ENCODE peak calls at places on chromosomes 2 and 18, in eight cellular contexts. C, A, P, Z, T, K, N and W are unnamed samples.

GRCh38 chr2:196957881-196958525 is 31.5 kb upstream of the PGAP1 start:
- DNase-seq in Z (no peak), A (no peak), P (no peak), N (no peak), T (no peak), K (no peak), C (no peak), W (no peak)

GRCh38 chr2:144049137-144049536 is 470.8 kb downstream of the ZEB2 start:
- DNase-seq in Z (no peak), K (no peak), P (no peak), N (no peak), T (no peak), C (no peak), A (no peak), W (no peak)

GRCh38 chr2:58834404-58834803 is 593.3 kb upstream of the FANCL start:
- DNase-seq in T (no peak), K (peak), Z (no peak), A (peak), P (no peak), C (peak), N (peak), W (no peak)

GRCh38 chr2:204177977-204178522 is 241.5 kb downstream of the ICOS start:
- DNase-seq in P (no peak), T (peak), A (peak), C (peak), N (peak), K (peak), Z (peak), W (no peak)

GRCh38 chr2:138445227-138445626 is 56.3 kb upstream of the SPOPL start:
- DNase-seq in N (no peak), K (no peak), T (no peak), P (no peak), A (no peak), Z (no peak), C (no peak), W (no peak)

GRCh38 chr2:152432206-152432653 is 97.3 kb downstream of the FMNL2 start:
- DNase-seq in K (no peak), T (peak), A (no peak), P (no peak), C (peak), Z (no peak), N (no peak), W (no peak)

GRCh38 chr2:237702439-237703397 is 75.3 kb downstream of the LRRFIP1 start:
- DNase-seq in N (no peak), T (no peak), C (peak), A (peak), Z (peak), K (no peak), P (no peak), W (no peak)

GRCh38 chr2:160269365-160269764 is 69.3 kb upstream of the ITGB6 start:
- DNase-seq in Z (no peak), P (no peak), A (peak), K (no peak), N (no peak), T (no peak), C (no peak), W (no peak)

GRCh38 chr2:38692636-38693318 is 26.9 kb downstream of the GALM start:
- DNase-seq in Z (no peak), C (no peak), A (no peak), K (no peak), N (no peak), P (no peak), T (no peak), W (no peak)

GRCh38 chr18:11114653-11115052 is 34.7 kb downstream of the PIEZO2 start:
- DNase-seq in Z (no peak), N (no peak), C (no peak), A (no peak), K (no peak), T (no peak), P (no peak), W (no peak)

GRCh38 chr2:18247282-18248110 is 313.0 kb downstream of the RDH14 start:
- DNase-seq in C (no peak), A (no peak), Z (no peak), K (no peak), N (no peak), T (no peak), P (no peak), W (no peak)

GRCh38 chr2:24317491-24317920 is 42.8 kb downstream of the ITSN2 start:
- DNase-seq in T (no peak), C (no peak), N (no peak), P (no peak), A (no peak), K (no peak), Z (no peak), W (no peak)

GRCh38 chr2:172856561-172856960 is 120.9 kb downstream of the RAPGEF4 start:
- DNase-seq in N (no peak), P (no peak), Z (no peak), A (no peak), T (no peak), K (no peak), C (no peak), W (no peak)

GRCh38 chr2:103165836-103166235 is 404.0 kb downstream of the TMEM182 start:
- DNase-seq in C (no peak), N (no peak), Z (no peak), A (no peak), K (no peak), T (no peak), P (no peak), W (no peak)

GRCh38 chr2:201886504-201886903 is 80.2 kb downstream of the CDK15 start:
- DNase-seq in T (no peak), C (peak), K (no peak), A (no peak), Z (no peak), N (no peak), P (no peak), W (no peak)

GRCh38 chr2:236177604-236177966 is 9.4 kb upstream of the GBX2 start:
- DNase-seq in P (no peak), C (peak), A (peak), N (peak), K (peak), T (peak), Z (no peak), W (no peak)

GRCh38 chr2:75053484-75054112 is 95.2 kb downstream of the POLE4 start:
- DNase-seq in C (peak), T (peak), P (no peak), Z (peak), N (peak), K (peak), A (peak), W (peak)

GRCh38 chr2:224723606-224724217 is 7.5 kb upstream of the CCDC195 start:
- DNase-seq in P (no peak), A (no peak), C (peak), Z (no peak), T (no peak), N (no peak), K (no peak), W (no peak)

GRCh38 chr2:37918742-37919186 is 6.3 kb upstream of the RMDN2 start:
- DNase-seq in C (no peak), Z (no peak), P (no peak), T (no peak), N (no peak), A (no peak), K (no peak), W (no peak)

GRCh38 chr2:203450571-203450970 is 84.5 kb downstream of the RAPH1 start:
- DNase-seq in C (no peak), P (no peak), A (no peak), N (no peak), T (no peak), Z (no peak), K (no peak), W (no peak)

GRCh38 chr2:239927424-239927981 is 97.6 kb downstream of the NDUFA10 start:
- DNase-seq in N (no peak), K (no peak), Z (peak), A (no peak), C (peak), P (no peak), T (peak), W (no peak)

GRCh38 chr18:31100598-31101147 is 1.5 kb downstream of the DSC2 start:
- DNase-seq in Z (no peak), N (no peak), C (no peak), T (peak), A (peak), K (peak), P (no peak), W (no peak)

GRCh38 chr18:31102020-31102684 is at the start of gene DSC2:
- DNase-seq in P (no peak), C (no peak), T (peak), Z (no peak), K (peak), N (peak), A (peak), W (peak)

GRCh38 chr18:31099490-31100230 is 2.6 kb downstream of the DSC2 start:
- DNase-seq in T (no peak), Z (no peak), N (no peak), A (peak), K (no peak), P (no peak), C (no peak), W (no peak)

GRCh38 chr18:31102941-31103340 is 720 bp upstream of the DSC2 start:
- DNase-seq in Z (no peak), T (no peak), K (no peak), C (no peak), P (no peak), N (no peak), A (no peak), W (no peak)

GRCh38 chr18:31101148-31102019 is 837 bp downstream of the DSC2 start:
- DNase-seq in N (peak), K (peak), Z (no peak), P (no peak), T (peak), C (no peak), A (peak), W (peak)
- TF ChIP-seq CTCF in N (peak), K (peak), Z (no peak), P (no peak), T (peak), C (no peak), A (no peak), W (no peak)

GRCh38 chr18:59219672-59220163 is at the start of gene GRP:
- DNase-seq in T (peak), P (no peak), N (no peak), C (no peak), Z (no peak), A (peak), K (no peak), W (peak)

GRCh38 chr18:59218018-59218417 is 1.9 kb upstream of the GRP start:
- DNase-seq in C (no peak), A (no peak), N (no peak), P (no peak), K (no peak), T (no peak), Z (no peak), W (no peak)

GRCh38 chr18:59220784-59221765 is 1.1 kb downstream of the GRP start:
- DNase-seq in T (peak), C (no peak), A (peak), P (no peak), K (peak), N (peak), Z (no peak), W (peak)

GRCh38 chr18:59220164-59220783 is 316 bp downstream of the GRP start:
- DNase-seq in Z (no peak), C (no peak), N (no peak), T (peak), A (peak), K (peak), P (no peak), W (peak)

DNA sequence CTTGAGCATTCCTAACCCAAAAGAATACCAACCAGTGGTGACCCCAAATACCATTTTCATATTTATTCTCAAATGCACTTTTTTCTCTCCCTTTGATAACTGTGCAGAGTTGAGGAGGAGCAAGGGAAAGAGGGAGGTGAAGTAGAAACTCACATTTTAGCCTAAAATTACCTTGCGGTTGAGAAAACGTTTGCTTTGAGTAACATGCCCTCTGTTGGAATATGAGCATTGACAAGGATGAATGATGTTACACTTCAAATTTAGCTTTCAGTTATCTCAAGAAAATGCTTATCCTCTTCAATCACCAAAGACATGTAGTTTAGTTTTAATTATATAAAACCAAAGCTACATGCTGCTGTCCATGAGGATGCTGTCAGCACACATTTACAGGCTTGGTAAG is 2.4 kb downstream of the GRP start:
- DNase-seq in C (no peak), P (no peak), Z (no peak), T (no peak), K (no peak), A (no peak), N (no peak), W (no peak)
- TF ChIP-seq CTCF in C (no peak), P (no peak), Z (no peak), T (no peak), K (no peak), A (no peak), N (no peak), W (no peak)

GRCh38 chr18:8881103-8881502 is 175.7 kb downstream of the MTCL1 start:
- DNase-seq in P (no peak), Z (no peak), A (no peak), C (no peak), K (no peak), T (no peak), N (no peak), W (no peak)

GRCh38 chr18:8883409-8883668 is 178.0 kb downstream of the MTCL1 start:
- DNase-seq in P (no peak), T (no peak), C (no peak), N (no peak), A (no peak), K (no peak), Z (no peak), W (no peak)

GRCh38 chr18:8876887-8877286 is 171.5 kb downstream of the MTCL1 start:
- DNase-seq in N (no peak), P (no peak), K (no peak), T (no peak), C (no peak), Z (no peak), A (no peak), W (no peak)

DNA sequence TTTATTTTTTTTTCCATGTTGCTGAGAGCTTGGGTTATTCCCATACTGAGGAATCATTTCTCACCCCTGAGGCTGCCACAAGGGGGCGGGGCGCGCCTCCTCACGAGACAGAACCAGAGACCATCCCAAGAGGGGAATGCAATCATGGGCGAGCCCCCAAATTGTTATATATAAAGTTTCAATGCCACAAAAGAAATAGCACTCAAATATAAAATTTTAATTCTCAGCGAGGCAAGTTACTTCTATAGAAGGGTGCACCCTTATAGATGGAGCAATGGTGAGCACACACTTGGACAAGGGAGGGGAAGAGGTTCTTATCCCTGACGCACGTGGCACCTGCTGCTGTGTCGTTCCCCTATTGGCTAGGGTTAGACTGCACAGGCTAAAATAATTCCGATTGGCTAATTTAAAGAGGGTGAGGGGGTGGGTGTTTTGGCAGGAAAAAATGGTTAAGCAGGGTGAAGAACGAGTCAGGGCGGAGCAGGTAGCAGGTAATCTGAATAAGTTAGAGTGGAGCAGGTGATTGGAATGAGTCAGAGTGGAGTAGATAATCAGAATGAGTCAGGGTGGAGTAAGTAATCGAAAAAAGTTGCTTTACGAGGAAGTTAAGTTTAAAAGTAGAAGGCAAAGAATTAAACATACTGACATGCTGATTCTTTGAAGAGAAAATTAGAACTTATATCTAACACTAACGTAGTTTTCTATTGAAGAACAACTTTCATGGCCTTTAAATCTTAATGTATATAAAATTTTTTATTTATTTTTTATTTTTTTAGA is 177.5 kb downstream of the MTCL1 start:
- DNase-seq in P (no peak), K (no peak), Z (no peak), T (peak), A (peak), C (no peak), N (peak), W (no peak)
- TF ChIP-seq CTCF in P (no peak), K (no peak), Z (no peak), T (no peak), A (no peak), C (peak), N (peak), W (no peak)

DNA sequence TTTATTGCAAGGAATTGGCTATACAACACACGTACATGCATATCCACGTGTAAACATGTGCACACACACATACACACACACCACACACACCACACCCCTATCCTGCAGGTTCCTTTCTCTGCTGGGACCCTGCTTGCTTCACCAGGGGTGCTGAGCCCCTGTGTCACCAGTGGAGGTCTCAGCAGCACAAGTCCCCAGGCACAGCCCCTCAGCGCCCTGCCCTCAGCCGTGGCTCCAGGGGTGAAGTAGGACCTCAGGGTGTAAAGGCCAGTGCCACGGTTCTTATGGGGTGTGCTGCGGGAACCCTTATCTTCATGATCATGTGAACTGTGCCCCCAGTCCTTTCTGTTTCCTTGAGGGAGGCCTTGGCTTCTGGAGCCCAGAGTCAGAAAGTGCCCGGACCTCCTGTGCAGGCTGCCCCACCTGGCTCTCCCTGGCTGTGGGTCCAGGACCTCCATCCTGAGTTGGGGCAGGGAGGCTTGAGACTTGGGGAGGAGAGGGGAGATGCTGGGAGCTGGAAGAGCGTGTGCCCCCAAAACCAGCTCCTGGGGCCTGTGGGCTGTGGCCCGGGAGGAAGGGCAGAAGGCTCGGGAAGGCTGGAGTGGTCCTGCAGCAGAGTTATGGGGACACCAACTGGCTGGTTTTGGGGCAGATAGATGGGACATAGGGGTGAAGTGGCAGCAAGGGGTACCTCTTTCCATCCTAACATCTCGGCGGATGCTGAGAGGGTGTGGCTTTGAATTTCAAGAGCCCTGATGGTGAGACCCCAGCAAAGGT is 20.3 kb upstream of the KLF11 start:
- DNase-seq in C (no peak), K (no peak), N (no peak), A (no peak), T (no peak), Z (no peak), P (no peak), W (no peak)
- TF ChIP-seq CTCF in C (no peak), K (no peak), N (no peak), A (no peak), T (peak), Z (no peak), P (no peak), W (peak)

GRCh38 chr2:219277703-219278654 is 1.2 kb upstream of the DNAJB2 start:
- DNase-seq in T (peak), Z (peak), C (peak), P (peak), N (peak), A (peak), K (peak), W (no peak)
- TF ChIP-seq CTCF in T (peak), Z (peak), C (peak), P (peak), N (peak), A (peak), K (peak), W (peak)